ENCODE peak calls at places on chromosomes 12 and 14, in four cellular contexts. H is ovary, N is OCI-LY7, U is fibroblast of lung. X is an unnamed sample.
A peak's percentile ranks its signal among the peaks of the same experiment; 100 is the strongest.

GRCh38 chr12:64583395-64584172 is 26.7 kb upstream of the RASSF3 start:
- DNase-seq in H (no peak), N (peak; percentile 61), U (peak; percentile 33), X (peak; percentile 22)

GRCh38 chr12:43836455-43836989 is 641 bp downstream of the TMEM117 start:
- DNase-seq in H (no peak), N (no peak), U (peak; percentile 51), X (no peak)

GRCh38 chr14:38000340-38000739 is 207.4 kb upstream of the SSTR1 start:
- DNase-seq in H (no peak), N (no peak), U (no peak), X (no peak)

GRCh38 chr14:72594099-72594901 is 299.6 kb downstream of the DPF3 start:
- DNase-seq in H (no peak), N (no peak), U (no peak), X (no peak)

GRCh38 chr12:115599251-115599811 is 678.2 kb downstream of the MED13L start:
- DNase-seq in H (no peak), N (no peak), U (no peak), X (no peak)

GRCh38 chr14:59870277-59871165 is at the start of gene RTN1:
- DNase-seq in H (no peak), N (no peak), U (peak; percentile 34), X (peak; percentile 54)

GRCh38 chr14:20247651-20248246 is 8.7 kb downstream of the OR11H4 start:
- DNase-seq in H (no peak), N (peak; percentile 31), U (no peak), X (no peak)

GRCh38 chr14:50954811-50955372 is 10.6 kb upstream of the PYGL start:
- DNase-seq in H (no peak), N (peak; percentile 63), U (peak; percentile 77), X (no peak)

GRCh38 chr14:77761205-77761931 is 412 bp upstream of the SNW1 start:
- DNase-seq in H (peak; percentile 15), N (peak; percentile 19), U (peak; percentile 95), X (peak; percentile 47)
- TF ChIP-seq CTCF in H (no peak), N (peak; percentile 64), U (peak; percentile 43), X (peak; percentile 61)

GRCh38 chr12:112905451-112906089 is 1.2 kb upstream of the OAS1 start:
- DNase-seq in H (no peak), N (no peak), U (no peak), X (no peak)

GRCh38 chr12:112906712-112907414 is at the start of gene OAS1:
- DNase-seq in H (peak; percentile 20), N (peak; percentile 80), U (peak; percentile 20), X (peak; percentile 48)

GRCh38 chr12:112907415-112908157 is 824 bp downstream of the OAS1 start:
- DNase-seq in H (no peak), N (peak; percentile 82), U (no peak), X (no peak)

GRCh38 chr12:112909693-112910092 is 2.9 kb downstream of the OAS1 start:
- DNase-seq in H (no peak), N (no peak), U (no peak), X (no peak)

GRCh38 chr12:112908548-112908947 is 1.8 kb downstream of the OAS1 start:
- DNase-seq in H (no peak), N (no peak), U (no peak), X (no peak)
- H3K4me3 ChIP-seq in H (no peak overlapping the region), N (peak overlapping the region; percentile 71), U (no peak overlapping the region), X (no peak overlapping the region)

GRCh38 chr14:22602853-22603252 is 4.8 kb downstream of the ABHD4 start:
- DNase-seq in H (no peak), N (no peak), U (no peak), X (no peak)

GRCh38 chr14:22602011-22602410 is 3.9 kb downstream of the ABHD4 start:
- DNase-seq in H (no peak), N (peak; percentile 29), U (no peak), X (no peak)

GRCh38 chr14:22610931-22611330 is 12.8 kb downstream of the ABHD4 start:
- DNase-seq in H (no peak), N (no peak), U (no peak), X (no peak)

GRCh38 chr14:22607291-22607690 is 9.2 kb downstream of the ABHD4 start:
- DNase-seq in H (no peak), N (no peak), U (no peak), X (no peak)

DNA sequence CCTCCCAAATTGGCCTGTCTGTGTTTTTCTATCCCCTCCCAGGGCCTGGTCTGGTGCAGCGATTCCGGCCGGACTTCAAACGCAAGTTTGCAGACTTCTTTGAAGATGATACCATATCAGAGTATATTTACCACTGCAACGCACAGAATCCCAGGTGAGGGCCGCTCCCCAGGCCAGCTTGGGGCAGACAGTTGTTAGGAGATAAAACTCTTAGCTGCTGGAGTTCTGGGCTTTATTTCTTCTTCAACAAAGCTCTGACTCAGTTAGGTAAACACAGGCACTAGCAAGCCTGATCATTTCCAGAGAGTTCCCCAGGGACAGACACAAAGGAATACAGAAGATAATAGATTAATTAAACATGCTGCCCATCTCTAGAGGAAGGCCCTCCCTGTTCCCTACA is 8.3 kb downstream of the ABHD4 start:
- DNase-seq in H (no peak), N (no peak), U (no peak), X (no peak)
- H3K4me1 ChIP-seq in H (no peaks in the 10 kb centered on the region), N (peaks cover 12% of the 10 kb centered on the region), U (peaks cover 17% of the 10 kb centered on the region), X (peaks cover 2% of the 10 kb centered on the region)

DNA sequence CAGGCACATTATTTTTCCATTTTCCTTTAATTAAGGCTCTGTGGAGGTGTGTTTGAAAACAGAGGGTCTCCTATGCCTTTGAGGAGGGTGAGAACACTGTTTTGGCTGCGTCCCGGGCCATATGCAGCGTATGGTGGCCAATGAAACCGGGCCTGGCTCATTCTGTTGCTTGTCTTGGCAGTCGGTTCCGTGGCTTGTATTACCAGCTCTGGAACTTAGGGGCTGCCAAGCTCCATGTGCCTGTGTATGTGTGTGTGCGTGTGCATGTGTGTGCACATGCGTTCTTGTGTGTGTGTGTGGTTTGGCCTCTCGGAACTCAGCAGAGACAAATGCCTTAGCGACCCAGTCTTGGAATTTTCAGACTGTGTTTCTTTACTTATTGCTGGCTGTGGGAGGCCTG is 2.7 kb downstream of the JDP2 start:
- DNase-seq in H (peak; percentile 36), N (peak; percentile 29), U (peak; percentile 80), X (no peak)
- TF ChIP-seq CTCF in H (no peak), N (no peak), U (peak; percentile 26), X (no peak)

GRCh38 chr14:54567634-54568561 is 970 bp downstream of the SAMD4A start:
- DNase-seq in H (peak; percentile 50), N (peak; percentile 36), U (peak; percentile 54), X (peak; percentile 62)

GRCh38 chr14:54567224-54567633 is 301 bp downstream of the SAMD4A start:
- DNase-seq in H (no peak), N (no peak), U (no peak), X (peak; percentile 16)

GRCh38 chr14:54565236-54566151 is 1.4 kb upstream of the SAMD4A start:
- DNase-seq in H (peak; percentile 95), N (peak; percentile 38), U (peak; percentile 90), X (peak; percentile 67)

GRCh38 chr14:54566152-54566409 is 847 bp upstream of the SAMD4A start:
- DNase-seq in H (no peak), N (no peak), U (no peak), X (no peak)

DNA sequence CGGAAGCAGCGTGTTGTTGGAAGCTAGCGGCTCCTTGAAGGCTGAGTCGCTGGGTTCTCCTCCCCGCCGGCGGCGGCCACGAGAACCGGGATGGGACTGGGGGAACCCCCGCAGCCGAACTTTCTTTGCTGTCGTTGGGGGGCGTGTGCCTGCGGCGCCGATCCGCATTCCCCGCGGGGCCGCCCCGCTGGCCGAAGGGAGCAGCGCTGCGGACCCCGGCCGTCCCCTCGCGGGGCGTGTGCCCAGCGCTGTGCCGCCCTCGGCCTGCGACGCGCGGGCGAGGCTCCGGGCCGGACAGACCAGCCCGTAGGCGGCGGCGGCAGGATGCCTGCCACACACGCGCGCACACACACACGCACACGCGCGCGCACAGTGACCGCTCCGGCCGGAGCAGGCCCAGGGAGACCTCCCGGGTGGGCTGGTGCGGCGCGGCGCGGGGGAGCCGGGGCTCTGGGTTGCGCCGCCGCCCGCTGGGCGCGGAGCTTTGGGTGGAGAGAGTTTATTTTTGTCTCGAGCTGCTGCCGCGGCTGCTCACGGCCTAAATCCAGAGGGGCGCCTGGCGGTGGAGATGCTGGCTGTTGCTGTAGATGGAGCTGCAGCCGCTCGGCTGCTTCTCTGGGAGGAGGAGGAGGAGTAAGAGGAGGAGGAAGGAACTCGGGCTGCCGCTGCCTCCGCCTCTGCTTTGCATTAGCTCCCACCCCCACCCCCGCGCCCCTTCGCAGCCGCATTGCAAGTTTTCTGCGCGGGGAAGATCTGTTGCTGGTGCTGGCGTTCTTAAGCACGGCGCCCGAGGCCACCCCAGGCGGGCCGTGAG is at the start of gene SAMD4A:
- DNase-seq in H (peak; percentile 67), N (peak; percentile 46), U (peak; percentile 90), X (peak; percentile 70)
- H3K4me3 ChIP-seq in H (peak within 1 kb of the TSS; percentile 61), N (peak within 1 kb of the TSS; percentile 72), U (peak within 1 kb of the TSS; percentile 70), X (peak within 1 kb of the TSS; percentile 64)

GRCh38 chr12:126811401-126811800 is 1455.6 kb upstream of the TMEM132C start:
- DNase-seq in H (no peak), N (no peak), U (no peak), X (no peak)

DNA sequence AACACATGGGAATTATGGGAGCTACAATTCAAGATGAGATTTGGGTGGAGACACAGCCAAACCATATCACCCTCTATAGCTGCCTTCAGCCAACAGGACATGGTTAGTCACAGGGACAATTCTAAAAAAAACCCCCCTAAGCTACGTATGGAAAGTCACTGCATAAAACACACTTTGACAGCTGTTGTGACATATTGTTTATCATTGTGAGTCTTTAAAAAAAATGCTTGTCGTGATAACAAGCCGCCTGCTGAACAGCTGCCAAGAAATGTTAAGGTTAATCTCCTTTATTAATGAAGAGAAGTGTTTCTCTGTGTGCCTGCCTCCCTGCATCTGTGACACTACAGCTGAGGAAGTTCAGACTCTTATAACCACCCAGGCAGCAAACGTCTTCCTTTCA is 1459.7 kb upstream of the TMEM132C start:
- DNase-seq in H (no peak), N (no peak), U (no peak), X (no peak)
- H3K4me1 ChIP-seq in H (no peaks in the 10 kb centered on the region), N (no peaks in the 10 kb centered on the region), U (no peaks in the 10 kb centered on the region), X (no peaks in the 10 kb centered on the region)

DNA sequence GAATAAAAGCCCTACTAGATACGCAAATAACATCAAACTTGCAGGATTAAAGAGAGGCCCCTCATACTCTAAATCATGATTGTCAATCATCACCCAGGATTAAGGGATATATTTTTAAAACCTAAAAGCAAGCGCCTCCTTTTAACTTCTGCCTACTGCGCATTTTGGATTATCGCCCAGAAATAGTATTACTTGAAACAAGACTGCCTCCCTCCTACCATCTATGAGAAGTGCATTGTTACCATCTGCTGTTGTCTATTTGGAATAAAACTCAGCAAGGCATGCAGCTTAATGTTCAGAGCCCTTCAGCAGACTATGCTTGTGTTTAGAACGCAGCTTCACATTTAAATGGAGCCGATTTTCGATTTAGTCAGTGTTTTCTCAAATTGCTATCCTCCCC is 79.6 kb downstream of the EXOC5 start:
- DNase-seq in H (no peak), N (no peak), U (peak; percentile 40), X (no peak)
- TF ChIP-seq CTCF in H (peak; percentile 26), N (no peak), U (peak; percentile 10), X (peak; percentile 45)